ENCODE peak calls at places on chromosomes 16 and 17, in ten cellular contexts. D, J, P, Y, Q, O, W, I, F and G are unnamed samples.

GRCh38 chr17:41914358-41914766 is 4.4 kb downstream of the ACLY start:
- DNase-seq in D (no peak), J (no peak), P (peak), Y (no peak), Q (no peak), O (no peak), W (no peak), I (no peak), F (no peak), G (no peak)

GRCh38 chr17:63279498-63280230 is 166.4 kb downstream of the CYB561 start:
- DNase-seq in D (peak), J (no peak), P (no peak), Y (no peak), Q (no peak), O (no peak), W (no peak), I (no peak), F (no peak), G (peak)

GRCh38 chr17:47802341-47803022 is 19.1 kb downstream of the OSBPL7 start:
- DNase-seq in D (no peak), J (peak), P (no peak), Y (peak), Q (no peak), O (peak), W (no peak), I (peak), F (no peak), G (no peak)

GRCh38 chr16:70689035-70689969 is 3.4 kb upstream of the MTSS2 start:
- DNase-seq in D (no peak), J (no peak), P (no peak), Y (no peak), Q (no peak), O (no peak), W (peak), I (peak), F (peak), G (no peak)

GRCh38 chr16:31181102-31181830 is 1.3 kb downstream of the FUS start:
- DNase-seq in D (no peak), J (no peak), P (no peak), Y (peak), Q (no peak), O (no peak), W (peak), I (no peak), F (peak), G (no peak)

GRCh38 chr17:75996665-75997590 is 3.7 kb upstream of the CDK3 start:
- DNase-seq in D (peak), J (no peak), P (no peak), Y (no peak), Q (no peak), O (no peak), W (no peak), I (no peak), F (peak), G (no peak)

GRCh38 chr16:67283039-67283825 is 3.9 kb downstream of the PLEKHG4 start:
- DNase-seq in D (no peak), J (no peak), P (no peak), Y (no peak), Q (no peak), O (no peak), W (no peak), I (no peak), F (no peak), G (no peak)

GRCh38 chr16:17270683-17271109 is 200.1 kb downstream of the XYLT1 start:
- DNase-seq in D (no peak), J (no peak), P (no peak), Y (no peak), Q (no peak), O (no peak), W (no peak), I (no peak), F (no peak), G (no peak)

GRCh38 chr16:89354325-89354724 is 136.0 kb downstream of the ANKRD11 start:
- DNase-seq in D (no peak), J (no peak), P (no peak), Y (no peak), Q (no peak), O (no peak), W (no peak), I (peak), F (no peak), G (no peak)

GRCh38 chr17:76869209-76869877 is 1.1 kb downstream of the MGAT5B start:
- DNase-seq in D (no peak), J (peak), P (no peak), Y (no peak), Q (no peak), O (no peak), W (no peak), I (no peak), F (no peak), G (no peak)

GRCh38 chr17:81665205-81666091 is 957 bp downstream of the OXLD1 start:
- DNase-seq in D (no peak), J (peak), P (no peak), Y (peak), Q (no peak), O (no peak), W (no peak), I (no peak), F (no peak), G (no peak)

GRCh38 chr17:74280093-74280513 is 6.1 kb downstream of the DNAI2 start:
- DNase-seq in D (no peak), J (no peak), P (no peak), Y (no peak), Q (no peak), O (no peak), W (no peak), I (no peak), F (peak), G (no peak)

GRCh38 chr16:52078716-52079655 is 468.0 kb downstream of the TOX3 start:
- DNase-seq in D (no peak), J (no peak), P (no peak), Y (no peak), Q (no peak), O (no peak), W (no peak), I (no peak), F (no peak), G (no peak)

GRCh38 chr17:37483311-37484039 is 6.2 kb upstream of the DUSP14 start:
- DNase-seq in D (no peak), J (peak), P (no peak), Y (no peak), Q (peak), O (no peak), W (peak), I (peak), F (no peak), G (peak)

GRCh38 chr17:45640141-45640850 is 143.8 kb upstream of the CRHR1 start:
- DNase-seq in D (peak), J (peak), P (peak), Y (peak), Q (peak), O (no peak), W (peak), I (peak), F (no peak), G (no peak)

GRCh38 chr17:40482722-40483121 is 18.7 kb downstream of the TNS4 start:
- DNase-seq in D (no peak), J (no peak), P (no peak), Y (no peak), Q (no peak), O (no peak), W (no peak), I (no peak), F (no peak), G (no peak)

GRCh38 chr16:50093607-50094570 is 28.1 kb downstream of the HEATR3 start:
- DNase-seq in D (no peak), J (no peak), P (peak), Y (no peak), Q (no peak), O (no peak), W (peak), I (peak), F (no peak), G (no peak)

GRCh38 chr16:30063893-30064745 is 1.4 kb upstream of the ALDOA start:
- DNase-seq in D (no peak), J (peak), P (peak), Y (peak), Q (no peak), O (peak), W (peak), I (peak), F (peak), G (no peak)

GRCh38 chr17:20189322-20189721 is 180.2 kb downstream of the SPECC1 start:
- DNase-seq in D (no peak), J (no peak), P (no peak), Y (no peak), Q (no peak), O (no peak), W (no peak), I (no peak), F (no peak), G (no peak)

GRCh38 chr17:49588726-49589555 is 13.3 kb downstream of the NXPH3 start:
- DNase-seq in D (no peak), J (no peak), P (no peak), Y (no peak), Q (no peak), O (no peak), W (no peak), I (no peak), F (no peak), G (peak)

GRCh38 chr17:79984877-79985276 is 50.8 kb downstream of the TBC1D16 start:
- DNase-seq in D (no peak), J (peak), P (no peak), Y (no peak), Q (no peak), O (no peak), W (no peak), I (no peak), F (peak), G (no peak)

GRCh38 chr16:86925067-86925791 is 346.9 kb downstream of the FOXL1 start:
- DNase-seq in D (peak), J (no peak), P (no peak), Y (peak), Q (peak), O (no peak), W (no peak), I (no peak), F (no peak), G (no peak)

GRCh38 chr16:69712277-69712676 is 14.1 kb downstream of the NQO1 start:
- DNase-seq in D (no peak), J (no peak), P (no peak), Y (no peak), Q (no peak), O (no peak), W (no peak), I (no peak), F (no peak), G (no peak)

GRCh38 chr17:17216236-17216635 is 10.1 kb upstream of the PLD6 start:
- DNase-seq in D (no peak), J (no peak), P (no peak), Y (no peak), Q (no peak), O (no peak), W (no peak), I (no peak), F (no peak), G (no peak)

GRCh38 chr17:40024901-40025300 is 9.7 kb downstream of the CSF3 start:
- DNase-seq in D (no peak), J (no peak), P (no peak), Y (no peak), Q (no peak), O (no peak), W (no peak), I (no peak), F (no peak), G (no peak)

GRCh38 chr16:75580-76501 is 2.2 kb upstream of the MPG start:
- DNase-seq in D (no peak), J (peak), P (peak), Y (peak), Q (no peak), O (peak), W (peak), I (peak), F (peak), G (no peak)

GRCh38 chr16:3819741-3820724 is 60.5 kb downstream of the CREBBP start:
- DNase-seq in D (peak), J (no peak), P (peak), Y (no peak), Q (peak), O (no peak), W (no peak), I (no peak), F (no peak), G (peak)

GRCh38 chr17:3692346-3692745 is 3.6 kb downstream of the P2RX5 start:
- DNase-seq in D (no peak), J (peak), P (no peak), Y (no peak), Q (no peak), O (no peak), W (no peak), I (no peak), F (peak), G (no peak)
- TF ChIP-seq CTCF in D (no peak), J (peak), P (no peak), Y (peak), Q (peak), O (no peak), W (no peak), I (no peak), F (no peak), G (no peak)

GRCh38 chr17:43766413-43767052 is 7.9 kb upstream of the SOST start:
- DNase-seq in D (no peak), J (peak), P (peak), Y (peak), Q (no peak), O (peak), W (peak), I (no peak), F (no peak), G (no peak)
- TF ChIP-seq CTCF in D (peak), J (peak), P (peak), Y (peak), Q (peak), O (peak), W (peak), I (peak), F (peak), G (peak)

DNA sequence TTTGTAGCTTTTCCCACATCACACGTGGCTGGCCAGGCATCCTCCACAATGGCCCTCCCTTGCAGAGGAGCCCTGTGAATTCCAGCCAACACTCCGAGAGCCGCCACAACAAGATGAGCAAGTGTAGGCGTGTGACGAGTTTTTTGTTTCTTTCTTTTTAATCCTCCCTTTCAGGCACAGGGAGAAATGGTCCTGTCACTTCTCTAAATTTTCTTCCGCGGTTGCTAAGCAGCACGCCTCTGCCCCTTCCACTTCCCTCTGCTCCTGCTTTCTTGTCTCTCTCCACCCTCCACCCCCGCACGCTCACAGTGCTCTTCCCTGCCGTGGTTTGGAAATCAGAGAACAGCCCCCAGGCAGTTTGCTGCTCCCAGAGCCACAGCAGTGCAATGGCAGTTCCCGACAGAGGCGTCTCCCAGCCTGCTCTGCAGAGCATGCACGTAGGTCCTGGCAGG is 68.0 kb upstream of the MRTFB start:
- DNase-seq in D (no peak), J (peak), P (no peak), Y (no peak), Q (no peak), O (peak), W (peak), I (peak), F (peak), G (peak)
- TF ChIP-seq CTCF in D (peak), J (no peak), P (no peak), Y (no peak), Q (no peak), O (peak), W (no peak), I (no peak), F (no peak), G (peak)

GRCh38 chr17:82751571-82752370 is at the start of gene TBCD:
- DNase-seq in D (no peak), J (peak), P (peak), Y (peak), Q (peak), O (peak), W (peak), I (peak), F (peak), G (peak)
- TF ChIP-seq CTCF in D (no peak), J (no peak), P (no peak), Y (no peak), Q (no peak), O (no peak), W (no peak), I (no peak), F (no peak), G (no peak)